ENCODE peak calls at places on chromosomes 7 and 10, in six cellular contexts. I, J, Z, O, C and Q are unnamed samples.

GRCh38 chr10:103193820-103194529 is 903 bp upstream of the NT5C2 start:
- DNase-seq in I (no peak), J (no peak), Z (peak), O (peak), C (no peak), Q (peak)

GRCh38 chr7:27097686-27098492 is 2.1 kb upstream of the HOXA1 start:
- DNase-seq in I (no peak), J (no peak), Z (peak), O (no peak), C (no peak), Q (peak)

GRCh38 chr10:43376046-43376635 is 4.7 kb downstream of the FXYD4 start:
- DNase-seq in I (peak), J (no peak), Z (no peak), O (no peak), C (no peak), Q (no peak)

GRCh38 chr7:142033154-142033553 is 37.5 kb downstream of the MGAM start:
- DNase-seq in I (no peak), J (no peak), Z (no peak), O (no peak), C (no peak), Q (no peak)

GRCh38 chr7:105050493-105050892 is 36.5 kb downstream of the KMT2E start:
- DNase-seq in I (no peak), J (no peak), Z (no peak), O (no peak), C (no peak), Q (no peak)

GRCh38 chr7:98869374-98870070 is at the start of gene TMEM130:
- DNase-seq in I (peak), J (no peak), Z (peak), O (no peak), C (no peak), Q (no peak)

GRCh38 chr10:22022257-22023051 is 18.9 kb upstream of the DNAJC1 start:
- DNase-seq in I (no peak), J (peak), Z (no peak), O (no peak), C (peak), Q (no peak)

GRCh38 chr7:140342732-140343514 is 55.4 kb downstream of the SLC37A3 start:
- DNase-seq in I (no peak), J (peak), Z (peak), O (no peak), C (no peak), Q (peak)

GRCh38 chr7:12369072-12369471 is 34.6 kb downstream of the VWDE start:
- DNase-seq in I (no peak), J (no peak), Z (no peak), O (no peak), C (no peak), Q (no peak)

GRCh38 chr7:39407139-39407538 is 159.1 kb upstream of the YAE1 start:
- DNase-seq in I (no peak), J (no peak), Z (no peak), O (no peak), C (no peak), Q (no peak)

GRCh38 chr10:125231116-125231812 is 70.9 kb upstream of the CTBP2 start:
- DNase-seq in I (no peak), J (no peak), Z (peak), O (no peak), C (no peak), Q (peak)

GRCh38 chr10:70169011-70169410 is 1.3 kb downstream of the SAR1A start:
- DNase-seq in I (no peak), J (no peak), Z (no peak), O (no peak), C (no peak), Q (no peak)

GRCh38 chr7:45119550-45119949 is 8.1 kb upstream of the TBRG4 start:
- DNase-seq in I (no peak), J (no peak), Z (no peak), O (no peak), C (no peak), Q (no peak)

GRCh38 chr7:47690902-47691558 is 109.1 kb upstream of the TNS3 start:
- DNase-seq in I (no peak), J (no peak), Z (no peak), O (no peak), C (no peak), Q (no peak)

GRCh38 chr10:60654813-60655464 is 123.3 kb upstream of the CDK1 start:
- DNase-seq in I (no peak), J (no peak), Z (no peak), O (no peak), C (no peak), Q (peak)

GRCh38 chr10:14645239-14645960 is 129.3 kb downstream of the FAM107B start:
- DNase-seq in I (no peak), J (no peak), Z (no peak), O (no peak), C (no peak), Q (no peak)

GRCh38 chr7:114856625-114857024 is 65.3 kb upstream of the MDFIC start:
- DNase-seq in I (no peak), J (no peak), Z (peak), O (no peak), C (no peak), Q (peak)

GRCh38 chr7:105666324-105666723 is 85.0 kb upstream of the EFCAB10 start:
- DNase-seq in I (no peak), J (no peak), Z (no peak), O (no peak), C (no peak), Q (no peak)

GRCh38 chr7:101913876-101914275 is 96.5 kb downstream of the CUX1 start:
- DNase-seq in I (no peak), J (no peak), Z (no peak), O (no peak), C (no peak), Q (no peak)

GRCh38 chr7:150755473-150756099 is 18.4 kb downstream of the GIMAP5 start:
- DNase-seq in I (no peak), J (no peak), Z (no peak), O (no peak), C (no peak), Q (no peak)

GRCh38 chr7:150751702-150752101 is 14.5 kb downstream of the GIMAP5 start:
- DNase-seq in I (no peak), J (no peak), Z (no peak), O (no peak), C (no peak), Q (no peak)

GRCh38 chr7:150754950-150755349 is 17.7 kb downstream of the GIMAP5 start:
- DNase-seq in I (no peak), J (no peak), Z (no peak), O (no peak), C (no peak), Q (no peak)

GRCh38 chr7:150753239-150753638 is 16.0 kb downstream of the GIMAP5 start:
- DNase-seq in I (no peak), J (no peak), Z (no peak), O (no peak), C (no peak), Q (no peak)

GRCh38 chr7:150753826-150754603 is 16.8 kb downstream of the GIMAP5 start:
- DNase-seq in I (no peak), J (peak), Z (peak), O (no peak), C (no peak), Q (peak)
- TF ChIP-seq CTCF in I (no peak), J (peak), Z (peak), O (no peak), C (no peak), Q (no peak)

DNA sequence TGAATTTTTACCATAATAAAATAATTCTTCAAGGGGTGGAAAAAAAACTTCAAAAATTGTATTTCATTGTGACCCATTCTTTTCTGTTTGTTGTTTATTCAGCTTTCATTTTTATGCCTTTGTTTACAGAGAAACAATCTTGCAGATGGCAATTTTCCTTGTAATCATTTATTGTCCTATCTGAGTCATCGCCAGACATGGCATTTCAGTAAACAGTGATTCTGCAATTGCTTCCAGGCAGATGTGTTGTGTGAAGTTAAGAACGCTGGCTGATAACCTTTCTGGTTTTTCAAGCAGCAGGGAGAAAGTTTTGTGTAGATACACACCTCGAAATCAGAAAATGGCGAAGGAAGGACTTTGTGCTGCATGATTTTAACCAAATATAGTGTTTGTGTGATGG is 80.7 kb upstream of the RPA3 start:
- DNase-seq in I (no peak), J (no peak), Z (no peak), O (no peak), C (no peak), Q (peak)
- H3K4me3 ChIP-seq in I (no peak), J (no peak), Z (no peak), O (no peak), C (no peak), Q (no peak)

GRCh38 chr7:155597753-155598140 is 46.7 kb upstream of the RBM33 start:
- DNase-seq in I (no peak), J (no peak), Z (no peak), O (no peak), C (no peak), Q (peak)

GRCh38 chr7:155594961-155595366 is 48.6 kb upstream of the CNPY1 start:
- DNase-seq in I (no peak), J (no peak), Z (peak), O (no peak), C (no peak), Q (peak)

GRCh38 chr7:155602156-155602555 is 42.3 kb upstream of the RBM33 start:
- DNase-seq in I (no peak), J (no peak), Z (no peak), O (no peak), C (no peak), Q (no peak)

GRCh38 chr7:155602750-155603149 is 41.7 kb upstream of the RBM33 start:
- DNase-seq in I (no peak), J (no peak), Z (no peak), O (no peak), C (no peak), Q (no peak)

GRCh38 chr7:155598810-155599210 is 45.7 kb upstream of the RBM33 start:
- DNase-seq in I (peak), J (peak), Z (peak), O (peak), C (peak), Q (peak)
- TF ChIP-seq CTCF in I (peak), J (peak), Z (peak), O (peak), C (peak), Q (peak)

GRCh38 chr10:35422236-35422635 is 85.9 kb downstream of the CCNY start:
- DNase-seq in I (no peak), J (peak), Z (no peak), O (no peak), C (peak), Q (peak)
- H3K4me3 ChIP-seq in I (no peak), J (no peak), Z (no peak), O (no peak), C (no peak), Q (no peak)

DNA sequence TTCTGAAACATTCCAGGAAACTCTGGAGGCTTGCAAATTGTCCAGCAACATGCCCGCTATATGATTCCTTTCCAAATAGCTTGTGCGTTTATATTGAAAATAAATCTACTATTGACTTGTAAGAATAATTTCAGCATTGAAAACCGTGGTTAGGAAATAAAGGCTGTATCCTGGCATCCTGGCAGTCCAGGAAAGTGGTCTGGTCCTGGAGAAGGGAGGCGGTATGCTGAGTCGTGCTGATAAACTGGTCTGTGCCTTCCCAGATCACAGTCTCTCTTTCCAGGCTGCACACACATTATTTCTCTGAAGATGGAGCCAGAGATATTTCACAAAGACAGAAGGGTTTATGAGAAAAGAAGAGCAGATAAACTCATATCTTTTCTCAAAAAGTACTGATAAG is 350.1 kb upstream of the COBL start:
- DNase-seq in I (no peak), J (no peak), Z (no peak), O (no peak), C (no peak), Q (no peak)
- TF ChIP-seq CTCF in I (no peak), J (no peak), Z (no peak), O (no peak), C (no peak), Q (no peak)

DNA sequence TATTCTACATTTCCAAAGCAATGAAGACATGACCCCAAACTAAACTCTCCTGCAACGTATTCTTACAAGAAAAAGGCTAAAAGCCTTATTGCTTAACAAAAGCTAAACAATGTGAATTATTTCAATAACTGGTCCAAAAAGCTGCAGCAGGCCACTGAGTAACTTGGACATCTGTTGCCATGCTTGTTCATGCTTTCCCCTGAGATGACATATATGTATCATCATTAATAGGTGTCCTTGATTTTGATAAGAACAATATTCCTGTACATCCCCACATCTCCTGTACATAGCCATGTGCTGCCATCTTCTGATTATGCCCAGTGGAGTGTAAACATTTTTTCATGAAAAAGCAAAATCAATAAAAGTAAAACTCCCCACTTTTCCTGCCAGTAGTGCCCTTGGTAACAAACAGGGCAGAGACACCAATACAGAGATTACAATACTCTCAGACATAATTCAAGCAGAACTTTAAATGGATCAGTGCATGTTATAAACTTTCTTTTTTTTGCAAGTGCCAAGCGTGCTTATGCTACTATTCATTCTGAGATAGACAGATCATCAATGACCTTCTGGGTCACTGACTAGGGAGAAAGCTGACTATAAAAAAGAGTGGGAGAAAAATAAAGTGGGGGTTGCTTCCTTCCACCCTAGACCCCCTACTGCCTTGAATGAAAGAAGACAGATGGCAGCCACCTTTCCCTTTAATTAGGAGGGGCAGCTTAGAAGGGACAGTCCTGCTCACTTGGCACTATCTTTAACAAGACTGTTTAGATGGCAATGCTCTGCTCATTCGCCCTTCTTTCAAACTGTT is 205.5 kb upstream of the KLF14 start:
- DNase-seq in I (no peak), J (no peak), Z (no peak), O (no peak), C (no peak), Q (no peak)
- H3K4me3 ChIP-seq in I (no peak), J (no peak), Z (no peak), O (no peak), C (peak), Q (peak)

DNA sequence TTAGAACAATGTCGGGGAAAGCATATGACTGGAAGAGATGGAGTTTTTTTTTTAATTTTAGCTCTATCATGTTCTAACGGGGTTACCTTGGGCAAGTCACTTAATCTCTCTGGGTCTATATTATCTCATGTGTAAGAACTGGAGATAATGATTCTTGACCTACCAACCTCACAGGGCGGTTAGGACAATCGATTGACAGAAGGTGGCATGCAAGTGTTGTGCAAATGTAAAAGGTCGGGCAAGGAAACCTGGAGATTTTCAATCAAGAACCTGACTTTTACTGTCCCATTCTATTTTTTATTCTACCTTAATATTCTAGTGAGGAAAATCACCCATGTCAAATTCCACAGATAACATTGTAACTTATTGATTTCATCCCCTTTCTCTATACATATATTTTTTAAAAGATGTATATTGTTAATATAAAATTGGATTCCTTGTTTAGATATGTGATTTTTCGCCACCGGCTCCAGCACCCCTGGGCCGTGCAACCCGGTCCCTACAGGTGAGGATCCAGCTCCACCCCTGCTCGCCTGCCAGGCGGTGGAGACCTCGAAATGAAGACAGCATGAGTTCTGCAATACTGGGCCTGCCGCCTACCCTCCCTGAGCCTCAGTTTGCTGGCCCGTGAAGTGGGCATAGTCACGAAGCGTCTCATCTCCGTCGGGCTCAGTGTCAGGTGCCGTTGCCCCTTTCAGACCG is 497.6 kb upstream of the PHF14 start:
- DNase-seq in I (no peak), J (peak), Z (peak), O (no peak), C (no peak), Q (no peak)
- TF ChIP-seq CTCF in I (no peak), J (no peak), Z (peak), O (no peak), C (no peak), Q (no peak)